ENCODE peak calls at places on chromosomes 11 and 22, in five cellular contexts. One of them, this sample, is unnamed.

GRCh38 chr11:57073121-57073520 is 84.4 kb downstream of the OR5AK2 start:
- DNase-seq in LoVo: no peak
- DNase-seq in amygdala: no peak
- DNase-seq in stimulated activated CD4-positive, alpha-beta T cell treated with anti-CD3 and anti-CD28 coated beads, Interleukin-12 subunit alpha, Interleukin-12 subunit beta, amount 100 ng/mL, for 24 hours: no peak
- DNase-seq in Calu3: no peak
- DNase-seq in this sample: peak

GRCh38 chr11:122137081-122137793 is 21.2 kb upstream of the BLID start:
- DNase-seq in LoVo: peak
- DNase-seq in amygdala: no peak
- DNase-seq in stimulated activated CD4-positive, alpha-beta T cell treated with anti-CD3 and anti-CD28 coated beads, Interleukin-12 subunit alpha, Interleukin-12 subunit beta, amount 100 ng/mL, for 24 hours: no peak
- DNase-seq in Calu3: no peak
- DNase-seq in this sample: peak

GRCh38 chr22:41915035-41915782 is at the start of gene SHISA8:
- DNase-seq in LoVo: no peak
- DNase-seq in amygdala: no peak
- DNase-seq in stimulated activated CD4-positive, alpha-beta T cell treated with anti-CD3 and anti-CD28 coated beads, Interleukin-12 subunit alpha, Interleukin-12 subunit beta, amount 100 ng/mL, for 24 hours: no peak
- DNase-seq in Calu3: peak
- DNase-seq in this sample: peak

GRCh38 chr11:336666-337002 is 16.0 kb upstream of the IFITM3 start:
- DNase-seq in LoVo: no peak
- DNase-seq in amygdala: no peak
- DNase-seq in stimulated activated CD4-positive, alpha-beta T cell treated with anti-CD3 and anti-CD28 coated beads, Interleukin-12 subunit alpha, Interleukin-12 subunit beta, amount 100 ng/mL, for 24 hours: no peak
- DNase-seq in Calu3: no peak
- DNase-seq in this sample: no peak

GRCh38 chr22:49824185-49824925 is 3.3 kb downstream of the BRD1 start:
- DNase-seq in LoVo: no peak
- DNase-seq in amygdala: no peak
- DNase-seq in stimulated activated CD4-positive, alpha-beta T cell treated with anti-CD3 and anti-CD28 coated beads, Interleukin-12 subunit alpha, Interleukin-12 subunit beta, amount 100 ng/mL, for 24 hours: no peak
- DNase-seq in Calu3: no peak
- DNase-seq in this sample: no peak

GRCh38 chr11:68255526-68255925 is 16.2 kb downstream of the C11orf24 start:
- DNase-seq in LoVo: no peak
- DNase-seq in amygdala: no peak
- DNase-seq in stimulated activated CD4-positive, alpha-beta T cell treated with anti-CD3 and anti-CD28 coated beads, Interleukin-12 subunit alpha, Interleukin-12 subunit beta, amount 100 ng/mL, for 24 hours: no peak
- DNase-seq in Calu3: no peak
- DNase-seq in this sample: no peak

GRCh38 chr11:20353829-20354434 is 9.6 kb upstream of the HTATIP2 start:
- DNase-seq in LoVo: peak
- DNase-seq in amygdala: no peak
- DNase-seq in stimulated activated CD4-positive, alpha-beta T cell treated with anti-CD3 and anti-CD28 coated beads, Interleukin-12 subunit alpha, Interleukin-12 subunit beta, amount 100 ng/mL, for 24 hours: no peak
- DNase-seq in Calu3: peak
- DNase-seq in this sample: peak

GRCh38 chr11:15884792-15885540 is 471.4 kb downstream of the SOX6 start:
- DNase-seq in LoVo: no peak
- DNase-seq in amygdala: no peak
- DNase-seq in stimulated activated CD4-positive, alpha-beta T cell treated with anti-CD3 and anti-CD28 coated beads, Interleukin-12 subunit alpha, Interleukin-12 subunit beta, amount 100 ng/mL, for 24 hours: no peak
- DNase-seq in Calu3: no peak
- DNase-seq in this sample: no peak

GRCh38 chr11:65290448-65291165 is 24.1 kb upstream of the CDC42EP2 start:
- DNase-seq in LoVo: no peak
- DNase-seq in amygdala: peak
- DNase-seq in stimulated activated CD4-positive, alpha-beta T cell treated with anti-CD3 and anti-CD28 coated beads, Interleukin-12 subunit alpha, Interleukin-12 subunit beta, amount 100 ng/mL, for 24 hours: no peak
- DNase-seq in Calu3: no peak
- DNase-seq in this sample: peak

GRCh38 chr22:42970029-42970428 is 44.9 kb downstream of the PACSIN2 start:
- DNase-seq in LoVo: no peak
- DNase-seq in amygdala: no peak
- DNase-seq in stimulated activated CD4-positive, alpha-beta T cell treated with anti-CD3 and anti-CD28 coated beads, Interleukin-12 subunit alpha, Interleukin-12 subunit beta, amount 100 ng/mL, for 24 hours: no peak
- DNase-seq in Calu3: peak
- DNase-seq in this sample: peak

GRCh38 chr11:59358595-59358994 is at the start of gene OR5AN1:
- DNase-seq in LoVo: no peak
- DNase-seq in amygdala: no peak
- DNase-seq in stimulated activated CD4-positive, alpha-beta T cell treated with anti-CD3 and anti-CD28 coated beads, Interleukin-12 subunit alpha, Interleukin-12 subunit beta, amount 100 ng/mL, for 24 hours: no peak
- DNase-seq in Calu3: no peak
- DNase-seq in this sample: no peak

GRCh38 chr22:49580024-49580423 is 247.6 kb downstream of the BRD1 start:
- DNase-seq in LoVo: no peak
- DNase-seq in amygdala: no peak
- DNase-seq in stimulated activated CD4-positive, alpha-beta T cell treated with anti-CD3 and anti-CD28 coated beads, Interleukin-12 subunit alpha, Interleukin-12 subunit beta, amount 100 ng/mL, for 24 hours: no peak
- DNase-seq in Calu3: no peak
- DNase-seq in this sample: no peak

GRCh38 chr11:61693897-61694840 is 14.0 kb downstream of the DAGLA start:
- DNase-seq in LoVo: peak
- DNase-seq in amygdala: no peak
- DNase-seq in stimulated activated CD4-positive, alpha-beta T cell treated with anti-CD3 and anti-CD28 coated beads, Interleukin-12 subunit alpha, Interleukin-12 subunit beta, amount 100 ng/mL, for 24 hours: no peak
- DNase-seq in Calu3: no peak
- DNase-seq in this sample: no peak

GRCh38 chr11:67375320-67376021 is 2.1 kb upstream of the CLCF1 start:
- DNase-seq in LoVo: no peak
- DNase-seq in amygdala: no peak
- DNase-seq in stimulated activated CD4-positive, alpha-beta T cell treated with anti-CD3 and anti-CD28 coated beads, Interleukin-12 subunit alpha, Interleukin-12 subunit beta, amount 100 ng/mL, for 24 hours: no peak
- DNase-seq in Calu3: no peak
- DNase-seq in this sample: no peak

GRCh38 chr11:56188602-56189001 is 12.2 kb downstream of the OR5J2 start:
- DNase-seq in LoVo: no peak
- DNase-seq in amygdala: no peak
- DNase-seq in stimulated activated CD4-positive, alpha-beta T cell treated with anti-CD3 and anti-CD28 coated beads, Interleukin-12 subunit alpha, Interleukin-12 subunit beta, amount 100 ng/mL, for 24 hours: no peak
- DNase-seq in Calu3: no peak
- DNase-seq in this sample: no peak

GRCh38 chr11:111309516-111309915 is 11.2 kb downstream of the POU2AF3 start:
- DNase-seq in LoVo: no peak
- DNase-seq in amygdala: no peak
- DNase-seq in stimulated activated CD4-positive, alpha-beta T cell treated with anti-CD3 and anti-CD28 coated beads, Interleukin-12 subunit alpha, Interleukin-12 subunit beta, amount 100 ng/mL, for 24 hours: no peak
- DNase-seq in Calu3: no peak
- DNase-seq in this sample: no peak

GRCh38 chr11:27972432-27973170 is 135.4 kb downstream of the KIF18A start:
- DNase-seq in LoVo: no peak
- DNase-seq in amygdala: no peak
- DNase-seq in stimulated activated CD4-positive, alpha-beta T cell treated with anti-CD3 and anti-CD28 coated beads, Interleukin-12 subunit alpha, Interleukin-12 subunit beta, amount 100 ng/mL, for 24 hours: no peak
- DNase-seq in Calu3: no peak
- DNase-seq in this sample: no peak

GRCh38 chr11:126397016-126397415 is 41.5 kb downstream of the ST3GAL4 start:
- DNase-seq in LoVo: no peak
- DNase-seq in amygdala: no peak
- DNase-seq in stimulated activated CD4-positive, alpha-beta T cell treated with anti-CD3 and anti-CD28 coated beads, Interleukin-12 subunit alpha, Interleukin-12 subunit beta, amount 100 ng/mL, for 24 hours: no peak
- DNase-seq in Calu3: no peak
- DNase-seq in this sample: no peak

GRCh38 chr11:130891326-130891725 is 25.0 kb downstream of the SNX19 start:
- DNase-seq in LoVo: no peak
- DNase-seq in amygdala: no peak
- DNase-seq in stimulated activated CD4-positive, alpha-beta T cell treated with anti-CD3 and anti-CD28 coated beads, Interleukin-12 subunit alpha, Interleukin-12 subunit beta, amount 100 ng/mL, for 24 hours: no peak
- DNase-seq in Calu3: no peak
- DNase-seq in this sample: peak

GRCh38 chr11:87076260-87076783 is 38.6 kb downstream of the TMEM135 start:
- DNase-seq in LoVo: no peak
- DNase-seq in amygdala: no peak
- DNase-seq in stimulated activated CD4-positive, alpha-beta T cell treated with anti-CD3 and anti-CD28 coated beads, Interleukin-12 subunit alpha, Interleukin-12 subunit beta, amount 100 ng/mL, for 24 hours: no peak
- DNase-seq in Calu3: no peak
- DNase-seq in this sample: no peak

GRCh38 chr11:74723511-74723910 is 7.7 kb downstream of the CHRDL2 start:
- DNase-seq in LoVo: no peak
- DNase-seq in amygdala: no peak
- DNase-seq in stimulated activated CD4-positive, alpha-beta T cell treated with anti-CD3 and anti-CD28 coated beads, Interleukin-12 subunit alpha, Interleukin-12 subunit beta, amount 100 ng/mL, for 24 hours: no peak
- DNase-seq in Calu3: no peak
- DNase-seq in this sample: no peak

GRCh38 chr11:109308551-109308950 is 113.4 kb upstream of the C11orf87 start:
- DNase-seq in LoVo: no peak
- DNase-seq in amygdala: no peak
- DNase-seq in stimulated activated CD4-positive, alpha-beta T cell treated with anti-CD3 and anti-CD28 coated beads, Interleukin-12 subunit alpha, Interleukin-12 subunit beta, amount 100 ng/mL, for 24 hours: no peak
- DNase-seq in Calu3: no peak
- DNase-seq in this sample: no peak

GRCh38 chr11:47204633-47204989 is 10.2 kb upstream of the DDB2 start:
- DNase-seq in LoVo: no peak
- DNase-seq in amygdala: no peak
- DNase-seq in stimulated activated CD4-positive, alpha-beta T cell treated with anti-CD3 and anti-CD28 coated beads, Interleukin-12 subunit alpha, Interleukin-12 subunit beta, amount 100 ng/mL, for 24 hours: no peak
- DNase-seq in Calu3: no peak
- DNase-seq in this sample: peak

GRCh38 chr11:60428517-60428916 is 855 bp upstream of the MS4A5 start:
- DNase-seq in LoVo: peak
- DNase-seq in amygdala: no peak
- DNase-seq in stimulated activated CD4-positive, alpha-beta T cell treated with anti-CD3 and anti-CD28 coated beads, Interleukin-12 subunit alpha, Interleukin-12 subunit beta, amount 100 ng/mL, for 24 hours: no peak
- DNase-seq in Calu3: peak
- DNase-seq in this sample: peak